ENCODE peak calls at places on chromosomes 4 and X, in eight cellular contexts. I is K562, Q is heart left ventricle, D is ovary, H is tibial nerve, A is A549, Y is right lobe of liver, P is endothelial cell of umbilical vein. B is an unnamed sample.

GRCh38 chr4:107896158-107896645 is 35.1 kb upstream of the CYP2U1 start:
- DNase-seq in H (no peak), Q (no peak), P (peak), A (peak), I (no peak), Y (no peak), D (no peak), B (no peak)

GRCh38 chrX:554271-554670 is 76.3 kb upstream of the SHOX start:
- DNase-seq in A (no peak), H (no peak), Q (no peak), Y (no peak), I (no peak), D (no peak), P (no peak), B (no peak)

GRCh38 chrX:135974279-135974856 is 580 bp upstream of the MMGT1 start:
- DNase-seq in D (peak), Q (peak), A (peak), P (peak), I (peak), Y (peak), H (peak), B (peak)

GRCh38 chr4:122456228-122457106 is at the start of gene IL2:
- DNase-seq in D (no peak), A (no peak), H (no peak), Q (no peak), P (no peak), I (no peak), Y (no peak), B (no peak)

GRCh38 chrX:11672213-11672612 is 6.5 kb upstream of the ARHGAP6 start:
- DNase-seq in A (no peak), Y (no peak), H (no peak), I (no peak), P (no peak), D (no peak), Q (no peak), B (no peak)

GRCh38 chr4:113064244-113064643 is 14.8 kb downstream of the ANK2 start:
- DNase-seq in Q (no peak), A (no peak), Y (peak), I (no peak), D (no peak), P (no peak), H (no peak), B (no peak)

GRCh38 chr4:53994382-53994781 is 70.0 kb downstream of the CHIC2 start:
- DNase-seq in I (no peak), D (no peak), A (no peak), P (peak), H (no peak), Y (no peak), Q (no peak), B (peak)

GRCh38 chr4:70958681-70959080 is 34.8 kb upstream of the DCK start:
- DNase-seq in Y (no peak), P (no peak), D (no peak), A (no peak), Q (no peak), H (no peak), I (no peak), B (no peak)

GRCh38 chr4:72311291-72311690 is 257.7 kb downstream of the ADAMTS3 start:
- DNase-seq in I (no peak), Y (no peak), Q (no peak), D (no peak), H (no peak), A (no peak), P (no peak), B (no peak)

GRCh38 chrX:44291468-44292116 is 51.9 kb downstream of the EFHC2 start:
- DNase-seq in H (no peak), Q (no peak), Y (no peak), D (no peak), A (no peak), P (no peak), I (no peak), B (no peak)

GRCh38 chr4:33052241-33052640 is 2332.1 kb downstream of the PCDH7 start:
- DNase-seq in D (no peak), A (no peak), Q (no peak), P (no peak), Y (no peak), I (no peak), H (peak), B (no peak)

GRCh38 chr4:186726440-186727148 is 2.9 kb upstream of the FAT1 start:
- DNase-seq in D (peak), A (peak), I (peak), H (peak), Q (peak), Y (peak), P (peak), B (no peak)

GRCh38 chrX:110444996-110445395 is 86.3 kb downstream of the RTL9 start:
- DNase-seq in I (no peak), P (no peak), H (no peak), D (no peak), Q (no peak), Y (no peak), A (no peak), B (no peak)

GRCh38 chr4:74335341-74336019 is 27.2 kb downstream of the EPGN start:
- DNase-seq in P (no peak), A (no peak), D (no peak), H (no peak), Y (no peak), Q (no peak), I (no peak), B (no peak)

GRCh38 chrX:39609941-39610340 is 487.8 kb downstream of the BCOR start:
- DNase-seq in H (no peak), D (no peak), I (no peak), Y (no peak), Q (no peak), A (no peak), P (no peak), B (no peak)

GRCh38 chr4:53459548-53459947 is 82.1 kb downstream of the FIP1L1 start:
- DNase-seq in A (no peak), I (no peak), H (no peak), Y (no peak), Q (no peak), D (no peak), P (peak), B (no peak)

GRCh38 chr4:173264245-173264959 is 69.8 kb downstream of the HMGB2 start:
- DNase-seq in H (no peak), Y (no peak), A (no peak), Q (peak), D (peak), I (peak), P (peak), B (peak)

GRCh38 chrX:55582447-55582846 is 40.8 kb upstream of the FOXR2 start:
- DNase-seq in Q (no peak), D (no peak), I (no peak), Y (no peak), P (no peak), A (no peak), H (no peak), B (no peak)

GRCh38 chr4:53702334-53703266 is 111.3 kb upstream of the LNX1 start:
- DNase-seq in Y (peak), Q (peak), D (peak), H (peak), I (no peak), A (peak), P (peak), B (peak)

GRCh38 chr4:103410401-103410800 is 212.3 kb upstream of the CENPE start:
- DNase-seq in P (no peak), H (no peak), Q (no peak), I (no peak), Y (no peak), A (no peak), D (no peak), B (no peak)

GRCh38 chrX:130121505-130121800 is 11.2 kb upstream of the ELF4 start:
- DNase-seq in A (no peak), P (no peak), Y (no peak), I (no peak), Q (no peak), H (no peak), D (no peak), B (no peak)

GRCh38 chr4:10003666-10004065 is 17.6 kb downstream of the SLC2A9 start:
- DNase-seq in A (no peak), Q (no peak), H (no peak), P (no peak), I (no peak), Y (no peak), D (no peak), B (peak)

GRCh38 chr4:68267433-68267944 is 22.0 kb upstream of the TMPRSS11B start:
- DNase-seq in D (no peak), Y (no peak), I (peak), A (no peak), Q (no peak), P (no peak), H (no peak), B (no peak)

DNA sequence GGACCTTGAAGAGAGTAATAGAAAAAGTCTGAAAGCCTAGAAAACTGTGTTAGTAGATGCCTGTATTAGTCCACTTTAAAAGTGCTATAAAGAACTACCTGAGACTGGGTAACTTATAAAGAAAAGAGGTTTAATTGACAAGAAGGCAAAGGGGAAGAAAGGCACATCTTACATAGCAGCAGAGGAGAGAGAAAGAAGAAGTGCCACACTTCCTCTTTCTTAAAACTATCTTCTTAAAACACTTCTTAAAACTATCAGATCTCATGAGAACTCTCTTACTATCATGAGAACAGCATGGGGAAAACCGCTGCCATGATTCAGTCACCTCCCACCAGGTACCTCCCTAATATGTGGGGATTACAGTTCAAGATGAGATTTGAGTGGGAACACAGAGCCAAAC is 18.8 kb upstream of the COL25A1 start:
- DNase-seq in Q (no peak), A (no peak), I (no peak), P (no peak), Y (no peak), D (no peak), H (no peak), B (peak)
- TF ChIP-seq POLR2A in Q (no peak), A (no peak), I (no peak), P (no peak), Y (no peak), D (no peak), H (no peak), B (no peak)

GRCh38 chr4:19786616-19787015 is 465.1 kb upstream of the SLIT2 start:
- DNase-seq in I (no peak), A (no peak), Y (no peak), D (no peak), Q (no peak), H (no peak), P (no peak), B (no peak)

GRCh38 chr4:19791422-19792113 is 460.1 kb upstream of the SLIT2 start:
- DNase-seq in P (peak), Y (no peak), H (no peak), A (no peak), D (no peak), Q (no peak), I (no peak), B (no peak)
- TF ChIP-seq CTCF in P (peak), Y (no peak), H (no peak), A (no peak), D (no peak), Q (no peak), I (no peak), B (no peak)

GRCh38 chr4:3384771-3385701 is 56.7 kb upstream of the HGFAC start:
- DNase-seq in H (peak), Q (peak), I (no peak), P (peak), A (no peak), Y (peak), D (no peak), B (no peak)
- TF ChIP-seq POLR2A in H (no peak), Q (no peak), I (no peak), P (peak), A (no peak), Y (peak), D (no peak), B (no peak)

GRCh38 chr4:139704915-139705485 is 39.4 kb downstream of the MGST2 start:
- DNase-seq in I (peak), Q (no peak), H (no peak), Y (no peak), A (peak), P (peak), D (no peak), B (peak)
- TF ChIP-seq CTCF in I (peak), Q (no peak), H (no peak), Y (peak), A (no peak), P (peak), D (no peak), B (peak)